ENCODE peak calls at places on chromosomes 13 and 19, in seven cellular contexts. One of them, this sample, is unnamed.
A peak's percentile ranks its signal among the peaks of the same experiment; 100 is the strongest.

GRCh38 chr19:1767464-1767933 is 14.2 kb downstream of the ONECUT3 start:
- DNase-seq in Karpas-422: peak; percentile 85
- DNase-seq in BE2C: peak; percentile 68
- DNase-seq in cardiac muscle cell: peak; percentile 44
- DNase-seq in aorta: no peak
- DNase-seq in stomach: peak; percentile 51
- DNase-seq in IMR-90: no peak
- DNase-seq in this sample: peak; percentile 73

GRCh38 chr19:14441041-14441938 is 8.2 kb downstream of the PKN1 start:
- DNase-seq in Karpas-422: no peak
- DNase-seq in BE2C: peak; percentile 40
- DNase-seq in cardiac muscle cell: no peak
- DNase-seq in aorta: no peak
- DNase-seq in stomach: no peak
- DNase-seq in IMR-90: no peak
- DNase-seq in this sample: no peak

GRCh38 chr19:33677745-33678426 is 56.1 kb downstream of the CHST8 start:
- DNase-seq in Karpas-422: no peak
- DNase-seq in BE2C: no peak
- DNase-seq in cardiac muscle cell: peak; percentile 59
- DNase-seq in aorta: peak; percentile 41
- DNase-seq in stomach: peak; percentile 18
- DNase-seq in IMR-90: no peak
- DNase-seq in this sample: no peak

GRCh38 chr19:19338082-19338481 is 17.5 kb downstream of the MAU2 start:
- DNase-seq in Karpas-422: no peak
- DNase-seq in BE2C: no peak
- DNase-seq in cardiac muscle cell: no peak
- DNase-seq in aorta: no peak
- DNase-seq in stomach: no peak
- DNase-seq in IMR-90: peak; percentile 19
- DNase-seq in this sample: no peak

GRCh38 chr13:67200183-67200582 is 30.0 kb downstream of the PCDH9 start:
- DNase-seq in Karpas-422: no peak
- DNase-seq in BE2C: no peak
- DNase-seq in cardiac muscle cell: no peak
- DNase-seq in aorta: no peak
- DNase-seq in stomach: no peak
- DNase-seq in IMR-90: no peak
- DNase-seq in this sample: no peak

GRCh38 chr13:73767191-73767741 is 366.9 kb downstream of the KLF12 start:
- DNase-seq in Karpas-422: no peak
- DNase-seq in BE2C: no peak
- DNase-seq in cardiac muscle cell: no peak
- DNase-seq in aorta: no peak
- DNase-seq in stomach: no peak
- DNase-seq in IMR-90: peak; percentile 70
- DNase-seq in this sample: peak; percentile 46

GRCh38 chr13:48000559-48001126 is 430 bp downstream of the SUCLA2 start:
- DNase-seq in Karpas-422: peak; percentile 50
- DNase-seq in BE2C: no peak
- DNase-seq in cardiac muscle cell: peak; percentile 58
- DNase-seq in aorta: no peak
- DNase-seq in stomach: peak; percentile 27
- DNase-seq in IMR-90: peak; percentile 2
- DNase-seq in this sample: no peak

GRCh38 chr19:46976845-46977320 is 42.8 kb upstream of the NPAS1 start:
- DNase-seq in Karpas-422: no peak
- DNase-seq in BE2C: no peak
- DNase-seq in cardiac muscle cell: peak; percentile 68
- DNase-seq in aorta: no peak
- DNase-seq in stomach: peak; percentile 43
- DNase-seq in IMR-90: peak; percentile 55
- DNase-seq in this sample: no peak

GRCh38 chr13:95145587-95145986 is 155.7 kb downstream of the ABCC4 start:
- DNase-seq in Karpas-422: no peak
- DNase-seq in BE2C: no peak
- DNase-seq in cardiac muscle cell: no peak
- DNase-seq in aorta: no peak
- DNase-seq in stomach: no peak
- DNase-seq in IMR-90: no peak
- DNase-seq in this sample: no peak

GRCh38 chr13:26695360-26695705 is 65.3 kb downstream of the GPR12 start:
- DNase-seq in Karpas-422: no peak
- DNase-seq in BE2C: no peak
- DNase-seq in cardiac muscle cell: no peak
- DNase-seq in aorta: no peak
- DNase-seq in stomach: no peak
- DNase-seq in IMR-90: no peak
- DNase-seq in this sample: no peak

GRCh38 chr13:97798171-97798821 is 155.2 kb upstream of the IPO5 start:
- DNase-seq in Karpas-422: no peak
- DNase-seq in BE2C: no peak
- DNase-seq in cardiac muscle cell: no peak
- DNase-seq in aorta: no peak
- DNase-seq in stomach: no peak
- DNase-seq in IMR-90: no peak
- DNase-seq in this sample: no peak

GRCh38 chr19:4690362-4690761 is 20.2 kb upstream of the MYDGF start:
- DNase-seq in Karpas-422: no peak
- DNase-seq in BE2C: no peak
- DNase-seq in cardiac muscle cell: no peak
- DNase-seq in aorta: no peak
- DNase-seq in stomach: no peak
- DNase-seq in IMR-90: no peak
- DNase-seq in this sample: no peak

GRCh38 chr19:10346509-10346908 is 7.1 kb upstream of the ICAM3 start:
- DNase-seq in Karpas-422: no peak
- DNase-seq in BE2C: no peak
- DNase-seq in cardiac muscle cell: no peak
- DNase-seq in aorta: no peak
- DNase-seq in stomach: no peak
- DNase-seq in IMR-90: peak; percentile 25
- DNase-seq in this sample: no peak

GRCh38 chr13:31896427-31896826 is 135.1 kb upstream of the FRY start:
- DNase-seq in Karpas-422: no peak
- DNase-seq in BE2C: peak; percentile 55
- DNase-seq in cardiac muscle cell: no peak
- DNase-seq in aorta: no peak
- DNase-seq in stomach: no peak
- DNase-seq in IMR-90: peak; percentile 63
- DNase-seq in this sample: no peak

GRCh38 chr19:18417250-18418033 is 1.8 kb upstream of the SSBP4 start:
- DNase-seq in Karpas-422: peak; percentile 67
- DNase-seq in BE2C: peak; percentile 86
- DNase-seq in cardiac muscle cell: peak; percentile 83
- DNase-seq in aorta: peak; percentile 93
- DNase-seq in stomach: no peak
- DNase-seq in IMR-90: peak; percentile 73
- DNase-seq in this sample: peak; percentile 34

GRCh38 chr13:100675660-100676129 is 1.1 kb upstream of the TMTC4 start:
- DNase-seq in Karpas-422: peak; percentile 49
- DNase-seq in BE2C: no peak
- DNase-seq in cardiac muscle cell: no peak
- DNase-seq in aorta: no peak
- DNase-seq in stomach: no peak
- DNase-seq in IMR-90: no peak
- DNase-seq in this sample: no peak

GRCh38 chr19:47430041-47430802 is 10.9 kb upstream of the MEIS3 start:
- DNase-seq in Karpas-422: no peak
- DNase-seq in BE2C: no peak
- DNase-seq in cardiac muscle cell: peak; percentile 33
- DNase-seq in aorta: no peak
- DNase-seq in stomach: peak; percentile 53
- DNase-seq in IMR-90: peak; percentile 27
- DNase-seq in this sample: no peak

GRCh38 chr13:73602295-73602694 is 531.9 kb downstream of the KLF12 start:
- DNase-seq in Karpas-422: no peak
- DNase-seq in BE2C: no peak
- DNase-seq in cardiac muscle cell: no peak
- DNase-seq in aorta: no peak
- DNase-seq in stomach: no peak
- DNase-seq in IMR-90: peak; percentile 28
- DNase-seq in this sample: no peak

GRCh38 chr13:40352807-40353562 is 313.5 kb downstream of the FOXO1 start:
- DNase-seq in Karpas-422: no peak
- DNase-seq in BE2C: no peak
- DNase-seq in cardiac muscle cell: peak; percentile 39
- DNase-seq in aorta: no peak
- DNase-seq in stomach: no peak
- DNase-seq in IMR-90: no peak
- DNase-seq in this sample: no peak

GRCh38 chr19:7888826-7889217 is 512 bp downstream of the LRRC8E start:
- DNase-seq in Karpas-422: no peak
- DNase-seq in BE2C: no peak
- DNase-seq in cardiac muscle cell: no peak
- DNase-seq in aorta: no peak
- DNase-seq in stomach: no peak
- DNase-seq in IMR-90: no peak
- DNase-seq in this sample: no peak

GRCh38 chr19:29277107-29277506 is 64.2 kb upstream of the UQCRFS1 start:
- DNase-seq in Karpas-422: peak; percentile 79
- DNase-seq in BE2C: no peak
- DNase-seq in cardiac muscle cell: peak; percentile 42
- DNase-seq in aorta: no peak
- DNase-seq in stomach: no peak
- DNase-seq in IMR-90: no peak
- DNase-seq in this sample: peak; percentile 69
- H3K4me3 ChIP-seq in Karpas-422: no peak overlapping the region
- H3K4me3 ChIP-seq in BE2C: no peak overlapping the region
- H3K4me3 ChIP-seq in cardiac muscle cell: no peak overlapping the region
- H3K4me3 ChIP-seq in aorta: no peak overlapping the region
- H3K4me3 ChIP-seq in stomach: no peak overlapping the region
- H3K4me3 ChIP-seq in IMR-90: no peak overlapping the region
- H3K4me3 ChIP-seq in this sample: no peak overlapping the region

GRCh38 chr19:3138268-3138667 is 2.4 kb downstream of the GNA15 start:
- DNase-seq in Karpas-422: no peak
- DNase-seq in BE2C: no peak
- DNase-seq in cardiac muscle cell: no peak
- DNase-seq in aorta: no peak
- DNase-seq in stomach: no peak
- DNase-seq in IMR-90: no peak
- DNase-seq in this sample: no peak
- H3K4me1 ChIP-seq in Karpas-422: no peaks in the 10 kb centered on the region
- H3K4me1 ChIP-seq in BE2C: no peaks in the 10 kb centered on the region
- H3K4me1 ChIP-seq in cardiac muscle cell: no peaks in the 10 kb centered on the region
- H3K4me1 ChIP-seq in aorta: no peaks in the 10 kb centered on the region
- H3K4me1 ChIP-seq in stomach: peaks cover 33% of the 10 kb centered on the region
- H3K4me1 ChIP-seq in IMR-90: peaks cover 7% of the 10 kb centered on the region
- H3K4me1 ChIP-seq in this sample: peaks cover 7% of the 10 kb centered on the region

GRCh38 chr13:110910013-110910890 is 4.6 kb downstream of the ANKRD10 start:
- DNase-seq in Karpas-422: no peak
- DNase-seq in BE2C: no peak
- DNase-seq in cardiac muscle cell: no peak
- DNase-seq in aorta: no peak
- DNase-seq in stomach: no peak
- DNase-seq in IMR-90: no peak
- DNase-seq in this sample: no peak

GRCh38 chr13:110912651-110913051 is 2.2 kb downstream of the ANKRD10 start:
- DNase-seq in Karpas-422: no peak
- DNase-seq in BE2C: no peak
- DNase-seq in cardiac muscle cell: peak; percentile 39
- DNase-seq in aorta: no peak
- DNase-seq in stomach: no peak
- DNase-seq in IMR-90: peak; percentile 90
- DNase-seq in this sample: no peak

GRCh38 chr13:110913322-110913721 is 1.5 kb downstream of the ANKRD10 start:
- DNase-seq in Karpas-422: peak; percentile 57
- DNase-seq in BE2C: no peak
- DNase-seq in cardiac muscle cell: peak; percentile 18
- DNase-seq in aorta: no peak
- DNase-seq in stomach: peak; percentile 33
- DNase-seq in IMR-90: peak; percentile 26
- DNase-seq in this sample: no peak

GRCh38 chr13:110913911-110914292 is 967 bp downstream of the ANKRD10 start:
- DNase-seq in Karpas-422: no peak
- DNase-seq in BE2C: no peak
- DNase-seq in cardiac muscle cell: no peak
- DNase-seq in aorta: no peak
- DNase-seq in stomach: no peak
- DNase-seq in IMR-90: no peak
- DNase-seq in this sample: no peak

DNA sequence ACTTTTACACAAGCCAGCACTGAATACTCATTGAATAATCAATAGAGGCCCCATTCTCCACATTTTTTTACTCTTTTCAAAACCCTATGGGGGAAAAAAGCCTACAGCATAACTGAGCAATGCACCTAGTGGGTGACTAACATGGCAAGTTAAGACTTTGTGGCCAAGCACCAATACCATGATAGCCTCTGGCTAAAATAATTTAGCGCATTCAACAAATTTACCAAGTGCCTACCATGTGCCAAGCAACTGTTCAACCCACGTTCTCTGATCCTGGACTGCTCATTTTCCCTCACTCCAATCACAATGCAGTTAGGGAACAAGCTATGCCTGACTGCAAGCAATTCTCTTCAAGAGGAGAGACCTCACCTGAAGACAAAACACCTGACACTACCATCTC is 3.0 kb downstream of the ANKRD10 start:
- DNase-seq in Karpas-422: no peak
- DNase-seq in BE2C: no peak
- DNase-seq in cardiac muscle cell: no peak
- DNase-seq in aorta: no peak
- DNase-seq in stomach: no peak
- DNase-seq in IMR-90: peak; percentile 25
- DNase-seq in this sample: no peak
- H3K4me3 ChIP-seq in Karpas-422: no peak overlapping the region
- H3K4me3 ChIP-seq in BE2C: no peak overlapping the region
- H3K4me3 ChIP-seq in cardiac muscle cell: no peak overlapping the region
- H3K4me3 ChIP-seq in aorta: no peak overlapping the region
- H3K4me3 ChIP-seq in stomach: peak overlapping the region; percentile 71
- H3K4me3 ChIP-seq in IMR-90: no peak overlapping the region
- H3K4me3 ChIP-seq in this sample: no peak overlapping the region

DNA sequence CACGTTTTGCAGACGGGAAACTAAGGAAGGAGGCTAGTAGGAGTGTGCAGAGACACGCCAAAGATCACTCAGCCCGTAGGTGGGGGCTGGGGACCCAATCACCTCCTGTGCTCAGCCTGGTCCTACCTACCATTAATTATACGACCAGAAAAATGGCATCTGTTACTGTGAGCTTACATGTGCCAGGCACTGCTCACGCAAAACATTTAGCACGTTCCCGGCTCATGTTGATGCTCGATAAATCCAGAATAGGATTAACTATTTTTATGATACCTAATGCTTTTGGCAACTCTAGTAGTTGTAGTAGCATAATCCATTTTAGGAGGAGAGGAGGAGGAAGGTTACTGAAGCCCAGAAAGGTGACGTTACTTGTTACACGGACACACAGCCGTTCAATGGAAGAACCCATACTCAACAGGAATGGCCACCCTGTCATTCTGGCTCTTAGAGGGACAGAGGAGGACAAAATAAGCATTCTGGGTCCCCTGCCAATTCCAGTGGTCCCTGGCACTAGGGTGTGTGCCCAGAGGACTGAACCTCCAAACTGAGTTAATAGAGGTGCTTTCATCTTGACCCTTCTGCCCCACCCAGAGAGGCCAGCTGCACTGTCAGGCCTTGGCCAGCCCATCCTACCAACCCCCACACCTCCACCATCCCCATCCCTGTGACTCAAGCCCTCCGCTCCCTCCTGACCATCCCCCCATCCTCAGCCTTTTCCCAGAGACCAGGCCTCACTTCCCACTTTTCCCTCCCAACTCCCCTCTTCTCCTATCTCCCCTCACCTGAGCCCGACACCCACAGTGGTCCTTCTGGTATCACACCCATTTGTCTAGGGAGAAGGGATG is 5.0 kb upstream of the EML2 start:
- DNase-seq in Karpas-422: peak; percentile 71
- DNase-seq in BE2C: no peak
- DNase-seq in cardiac muscle cell: no peak
- DNase-seq in aorta: no peak
- DNase-seq in stomach: no peak
- DNase-seq in IMR-90: no peak
- DNase-seq in this sample: no peak
- H3K4me1 ChIP-seq in Karpas-422: peaks cover 55% of the 10 kb centered on the region
- H3K4me1 ChIP-seq in BE2C: peaks cover 6% of the 10 kb centered on the region
- H3K4me1 ChIP-seq in cardiac muscle cell: no peaks in the 10 kb centered on the region
- H3K4me1 ChIP-seq in aorta: no peaks in the 10 kb centered on the region
- H3K4me1 ChIP-seq in stomach: peaks cover 53% of the 10 kb centered on the region
- H3K4me1 ChIP-seq in IMR-90: peaks cover 10% of the 10 kb centered on the region
- H3K4me1 ChIP-seq in this sample: peaks cover 42% of the 10 kb centered on the region